ENCODE peak calls at places on chromosome 5, in six cellular contexts. J, R, Y, E, T and A are unnamed samples.
A peak's percentile ranks its signal among the peaks of the same experiment; 100 is the strongest.

GRCh38 chr5:59236448-59236847 is 653.6 kb downstream of the RAB3C start:
- DNase-seq in E (no peak), J (no peak), T (no peak), Y (no peak), R (no peak), A (no peak)

GRCh38 chr5:73496984-73497457 is 1.2 kb upstream of the BTF3 start:
- DNase-seq in Y (no peak), T (peak; percentile 79), R (no peak), J (no peak), E (peak; percentile 75), A (no peak)

GRCh38 chr5:105806601-105807000 is 1864.1 kb downstream of the EFNA5 start:
- DNase-seq in Y (no peak), R (no peak), J (no peak), T (no peak), E (no peak), A (no peak)

GRCh38 chr5:169934990-169935389 is 45.3 kb downstream of the INSYN2B start:
- DNase-seq in Y (no peak), E (peak; percentile 33), R (no peak), J (no peak), T (no peak), A (no peak)

GRCh38 chr5:42855811-42856210 is 44.1 kb upstream of the SELENOP start:
- DNase-seq in T (no peak), E (no peak), J (no peak), R (no peak), Y (no peak), A (no peak)

GRCh38 chr5:8184455-8185063 is 315.6 kb downstream of the MTRR start:
- DNase-seq in E (peak; percentile 29), R (no peak), T (no peak), J (peak; percentile 56), Y (no peak), A (peak; percentile 52)

GRCh38 chr5:52856564-52856963 is 68.8 kb downstream of the ITGA1 start:
- DNase-seq in Y (no peak), E (peak; percentile 56), J (no peak), T (no peak), R (no peak), A (no peak)

GRCh38 chr5:101067415-101067814 is 164.3 kb upstream of the ST8SIA4 start:
- DNase-seq in T (no peak), R (no peak), J (no peak), Y (no peak), E (no peak), A (no peak)

GRCh38 chr5:104198156-104198555 is 635.6 kb upstream of the NUDT12 start:
- DNase-seq in R (no peak), E (no peak), Y (no peak), J (no peak), T (no peak), A (no peak)

GRCh38 chr5:54518146-54519082 is 855 bp downstream of the SNX18 start:
- DNase-seq in Y (peak; percentile 70), E (peak; percentile 76), T (no peak), J (peak; percentile 70), R (peak; percentile 91), A (no peak)

GRCh38 chr5:180178516-180179398 is 30.3 kb downstream of the RASGEF1C start:
- DNase-seq in R (no peak), J (no peak), T (no peak), E (no peak), Y (no peak), A (no peak)

GRCh38 chr5:102777099-102777498 is 22.0 kb downstream of the PAM start:
- DNase-seq in J (no peak), T (no peak), E (no peak), Y (no peak), R (no peak), A (no peak)

GRCh38 chr5:108681079-108681921 is 66.4 kb upstream of the FER start:
- DNase-seq in E (peak; percentile 87), R (no peak), T (peak; percentile 51), Y (no peak), J (no peak), A (peak; percentile 45)

GRCh38 chr5:82396871-82397514 is 118.8 kb upstream of the RPS23 start:
- DNase-seq in R (peak; percentile 94), E (peak; percentile 99), Y (peak; percentile 70), J (peak; percentile 53), T (peak; percentile 54), A (no peak)

GRCh38 chr5:108642170-108642906 is 105.4 kb upstream of the FER start:
- DNase-seq in Y (peak; percentile 67), E (peak; percentile 71), R (no peak), T (peak; percentile 69), J (peak; percentile 38), A (peak; percentile 71)

GRCh38 chr5:170132642-170133448 is 27.1 kb downstream of the FOXI1 start:
- DNase-seq in R (no peak), T (no peak), J (no peak), E (peak; percentile 83), Y (no peak), A (no peak)

GRCh38 chr5:102845041-102845440 is 89.9 kb downstream of the PAM start:
- DNase-seq in J (no peak), E (no peak), T (no peak), R (no peak), Y (no peak), A (no peak)

GRCh38 chr5:99032234-99033013 is 103.6 kb upstream of the CHD1 start:
- DNase-seq in T (peak; percentile 56), E (peak; percentile 85), R (no peak), Y (peak; percentile 72), J (peak; percentile 60), A (peak; percentile 13)

GRCh38 chr5:164148292-164148691 is 642.9 kb downstream of the MAT2B start:
- DNase-seq in J (no peak), R (no peak), T (no peak), E (no peak), Y (no peak), A (peak; percentile 11)

GRCh38 chr5:76542887-76543690 is 80.1 kb downstream of the F2RL2 start:
- DNase-seq in Y (no peak), J (peak; percentile 42), T (no peak), R (peak; percentile 53), E (no peak), A (no peak)

GRCh38 chr5:25649628-25650265 is 1005.0 kb upstream of the CDH10 start:
- DNase-seq in J (no peak), Y (no peak), E (no peak), R (peak; percentile 25), T (no peak), A (no peak)

GRCh38 chr5:172524573-172525021 is 70.3 kb upstream of the SH3PXD2B start:
- DNase-seq in J (no peak), R (no peak), T (no peak), Y (peak; percentile 28), E (no peak), A (no peak)

GRCh38 chr5:123273984-123274383 is 149.2 kb downstream of the CEP120 start:
- DNase-seq in T (no peak), E (no peak), J (no peak), R (no peak), Y (no peak), A (no peak)

GRCh38 chr5:95725937-95726810 is 5.0 kb upstream of the RHOBTB3 start:
- DNase-seq in E (peak; percentile 54), R (no peak), Y (no peak), T (no peak), J (no peak), A (no peak)

GRCh38 chr5:140151068-140151718 is 23.8 kb upstream of the CYSTM1 start:
- DNase-seq in J (no peak), Y (peak; percentile 32), T (no peak), E (no peak), R (no peak), A (no peak)

GRCh38 chr5:108924457-108924961 is 176.8 kb downstream of the FER start:
- DNase-seq in R (no peak), T (peak; percentile 52), J (no peak), Y (no peak), E (no peak), A (no peak)

GRCh38 chr5:121969660-121970295 is 8.0 kb downstream of the SRFBP1 start:
- DNase-seq in E (peak; percentile 65), Y (no peak), J (no peak), T (no peak), R (no peak), A (no peak)

GRCh38 chr5:134116291-134116690 is 1.8 kb downstream of the TCF7 start:
- DNase-seq in R (no peak), T (no peak), Y (no peak), E (no peak), J (no peak), A (no peak)

GRCh38 chr5:93735378-93735777 is 6.0 kb downstream of the POU5F2 start:
- DNase-seq in E (peak; percentile 38), R (no peak), Y (no peak), J (no peak), T (no peak), A (no peak)

GRCh38 chr5:132103969-132104391 is 30.4 kb downstream of the CSF2 start:
- DNase-seq in J (no peak), Y (no peak), R (no peak), T (no peak), E (peak; percentile 27), A (no peak)

GRCh38 chr5:137792291-137792690 is 38.1 kb upstream of the HNRNPA0 start:
- DNase-seq in T (no peak), J (no peak), E (no peak), Y (no peak), R (no peak), A (no peak)
- H3K27ac ChIP-seq in T (no peak overlapping the region), J (no peak overlapping the region), E (no peak overlapping the region), Y (no peak overlapping the region), R (no peak overlapping the region), A (no peak overlapping the region)

GRCh38 chr5:66829826-66830225 is 233.6 kb downstream of the MAST4 start:
- DNase-seq in Y (no peak), J (no peak), R (no peak), E (peak; percentile 71), T (no peak), A (no peak)
- H3K4me3 ChIP-seq in Y (no peak overlapping the region), J (no peak overlapping the region), R (no peak overlapping the region), E (peak overlapping the region; percentile 84), T (no peak overlapping the region), A (no peak overlapping the region)

GRCh38 chr5:107519900-107520354 is 150.8 kb downstream of the EFNA5 start:
- DNase-seq in J (no peak), E (peak; percentile 4), R (no peak), Y (no peak), T (no peak), A (no peak)

GRCh38 chr5:107524111-107524510 is 146.6 kb downstream of the EFNA5 start:
- DNase-seq in Y (no peak), T (no peak), E (no peak), J (no peak), R (no peak), A (no peak)

GRCh38 chr5:107526263-107526937 is 144.3 kb downstream of the EFNA5 start:
- DNase-seq in Y (no peak), R (no peak), E (no peak), J (no peak), T (no peak), A (no peak)

GRCh38 chr5:107522456-107522855 is 148.3 kb downstream of the EFNA5 start:
- DNase-seq in J (no peak), E (no peak), Y (no peak), T (no peak), R (no peak), A (no peak)

GRCh38 chr5:107523019-107523680 is 147.6 kb downstream of the EFNA5 start:
- DNase-seq in E (no peak), R (no peak), T (no peak), J (no peak), Y (no peak), A (no peak)
- H3K27ac ChIP-seq in E (no peak overlapping the region), R (no peak overlapping the region), T (no peak overlapping the region), J (no peak overlapping the region), Y (no peak overlapping the region), A (no peak overlapping the region)

DNA sequence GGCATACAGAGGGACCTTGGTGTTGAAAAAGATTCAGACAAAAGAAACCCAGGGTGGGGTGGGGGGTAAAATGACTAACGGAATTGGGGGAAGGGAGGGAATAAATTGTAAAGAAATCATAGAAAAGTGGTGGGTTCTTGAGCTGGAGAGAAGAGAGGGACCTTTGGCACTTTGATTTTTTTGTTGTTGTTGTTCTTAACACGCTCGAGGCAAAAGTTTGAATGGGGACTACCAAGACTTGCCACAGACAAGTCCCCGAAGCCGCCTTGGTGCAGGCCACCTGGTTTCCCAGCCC is 616 bp downstream of the VCAN start:
- DNase-seq in Y (no peak), J (no peak), R (no peak), T (no peak), E (no peak), A (no peak)
- H3K4me3 ChIP-seq in Y (peak overlapping the region; percentile 18), J (peak overlapping the region; percentile 54), R (no peak overlapping the region), T (peak overlapping the region; percentile 62), E (peak overlapping the region; percentile 90), A (peak overlapping the region; percentile 52)